ENCODE peak calls at places on chromosomes 12 and 14, in seven cellular contexts. One of them, this sample, is unnamed.

GRCh38 chr14:90758959-90759358 is 57.3 kb downstream of the TTC7B start:
- DNase-seq in CD8-positive, alpha-beta memory T cell: no peak
- DNase-seq in mammary epithelial cell: no peak
- DNase-seq in kidney glomerular epithelial cell: no peak
- DNase-seq in iPS DF 6.9: no peak
- DNase-seq in sciatic nerve: peak
- DNase-seq in effector CD4-positive, alpha-beta T cell: no peak
- DNase-seq in this sample: peak

GRCh38 chr14:27485193-27485592 is 887.4 kb upstream of the NOVA1 start:
- DNase-seq in iPS DF 6.9: no peak
- DNase-seq in kidney glomerular epithelial cell: no peak
- DNase-seq in sciatic nerve: no peak
- DNase-seq in CD8-positive, alpha-beta memory T cell: no peak
- DNase-seq in mammary epithelial cell: no peak
- DNase-seq in effector CD4-positive, alpha-beta T cell: no peak
- DNase-seq in this sample: no peak

GRCh38 chr14:49480053-49480452 is 106.1 kb downstream of the RPS29 start:
- DNase-seq in CD8-positive, alpha-beta memory T cell: no peak
- DNase-seq in effector CD4-positive, alpha-beta T cell: no peak
- DNase-seq in kidney glomerular epithelial cell: no peak
- DNase-seq in sciatic nerve: no peak
- DNase-seq in iPS DF 6.9: no peak
- DNase-seq in mammary epithelial cell: no peak
- DNase-seq in this sample: no peak

GRCh38 chr14:75418779-75419768 is 8.7 kb upstream of the JDP2 start:
- DNase-seq in sciatic nerve: no peak
- DNase-seq in mammary epithelial cell: no peak
- DNase-seq in iPS DF 6.9: peak
- DNase-seq in CD8-positive, alpha-beta memory T cell: peak
- DNase-seq in effector CD4-positive, alpha-beta T cell: no peak
- DNase-seq in kidney glomerular epithelial cell: no peak
- DNase-seq in this sample: no peak

GRCh38 chr14:35940291-35940690 is 114.2 kb downstream of the BRMS1L start:
- DNase-seq in effector CD4-positive, alpha-beta T cell: no peak
- DNase-seq in sciatic nerve: no peak
- DNase-seq in kidney glomerular epithelial cell: no peak
- DNase-seq in CD8-positive, alpha-beta memory T cell: no peak
- DNase-seq in mammary epithelial cell: no peak
- DNase-seq in iPS DF 6.9: no peak
- DNase-seq in this sample: no peak

GRCh38 chr12:121857322-121858246 is 1.1 kb downstream of the HPD start:
- DNase-seq in sciatic nerve: no peak
- DNase-seq in CD8-positive, alpha-beta memory T cell: no peak
- DNase-seq in iPS DF 6.9: no peak
- DNase-seq in effector CD4-positive, alpha-beta T cell: no peak
- DNase-seq in kidney glomerular epithelial cell: no peak
- DNase-seq in mammary epithelial cell: no peak
- DNase-seq in this sample: no peak

GRCh38 chr12:104133861-104134260 is 4.1 kb downstream of the NFYB start:
- DNase-seq in mammary epithelial cell: no peak
- DNase-seq in CD8-positive, alpha-beta memory T cell: no peak
- DNase-seq in iPS DF 6.9: no peak
- DNase-seq in effector CD4-positive, alpha-beta T cell: no peak
- DNase-seq in sciatic nerve: no peak
- DNase-seq in kidney glomerular epithelial cell: peak
- DNase-seq in this sample: no peak

GRCh38 chr12:57435288-57435687 is 704 bp downstream of the INHBC start:
- DNase-seq in iPS DF 6.9: no peak
- DNase-seq in mammary epithelial cell: no peak
- DNase-seq in effector CD4-positive, alpha-beta T cell: no peak
- DNase-seq in CD8-positive, alpha-beta memory T cell: no peak
- DNase-seq in sciatic nerve: no peak
- DNase-seq in kidney glomerular epithelial cell: no peak
- DNase-seq in this sample: no peak

GRCh38 chr14:91732859-91733477 is 1.1 kb upstream of the CATSPERB start:
- DNase-seq in iPS DF 6.9: no peak
- DNase-seq in sciatic nerve: no peak
- DNase-seq in CD8-positive, alpha-beta memory T cell: no peak
- DNase-seq in kidney glomerular epithelial cell: peak
- DNase-seq in effector CD4-positive, alpha-beta T cell: no peak
- DNase-seq in mammary epithelial cell: no peak
- DNase-seq in this sample: no peak

GRCh38 chr12:102824218-102824835 is 92.7 kb downstream of the PAH start:
- DNase-seq in effector CD4-positive, alpha-beta T cell: no peak
- DNase-seq in sciatic nerve: peak
- DNase-seq in CD8-positive, alpha-beta memory T cell: no peak
- DNase-seq in kidney glomerular epithelial cell: peak
- DNase-seq in mammary epithelial cell: peak
- DNase-seq in iPS DF 6.9: no peak
- DNase-seq in this sample: no peak